ENCODE peak calls at places on chromosomes 2 and 18, in five cellular contexts. Y is adrenal gland, N is transverse colon, K is right lobe of liver, C is prostate gland. L is an unnamed sample.
A peak's percentile ranks its signal among the peaks of the same experiment; 100 is the strongest.

GRCh38 chr2:170298115-170298514 is 120.2 kb downstream of the MYO3B start:
- DNase-seq in Y (no peak), N (no peak), K (no peak), C (no peak), L (no peak)

GRCh38 chr2:66717491-66717890 is 282.6 kb downstream of the MEIS1 start:
- DNase-seq in Y (no peak), N (no peak), K (no peak), C (no peak), L (no peak)

GRCh38 chr18:61274561-61274960 is 58.7 kb upstream of the CDH20 start:
- DNase-seq in Y (no peak), N (no peak), K (no peak), C (no peak), L (no peak)

GRCh38 chr2:142140434-142140845 is 9.6 kb upstream of the LRP1B start:
- DNase-seq in Y (no peak), N (no peak), K (no peak), C (no peak), L (no peak)

GRCh38 chr2:219615894-219616293 is 11.5 kb upstream of the SLC4A3 start:
- DNase-seq in Y (no peak), N (no peak), K (no peak), C (no peak), L (no peak)

GRCh38 chr2:191386938-191387536 is 141.8 kb downstream of the MYO1B start:
- DNase-seq in Y (no peak), N (no peak), K (no peak), C (no peak), L (no peak)

GRCh38 chr2:152335016-152335850 is at the start of gene FMNL2:
- DNase-seq in Y (peak; percentile 89), N (peak; percentile 88), K (peak; percentile 85), C (peak; percentile 76), L (peak; percentile 86)

GRCh38 chr2:135701442-135701841 is 40.2 kb upstream of the UBXN4 start:
- DNase-seq in Y (peak; percentile 5), N (no peak), K (no peak), C (no peak), L (no peak)

GRCh38 chr18:23805898-23806297 is 116.6 kb downstream of the LAMA3 start:
- DNase-seq in Y (no peak), N (no peak), K (no peak), C (no peak), L (no peak)

GRCh38 chr18:9516437-9517064 is 41.2 kb downstream of the RALBP1 start:
- DNase-seq in Y (peak; percentile 18), N (no peak), K (no peak), C (no peak), L (no peak)

GRCh38 chr18:70195852-70196434 is 9.5 kb downstream of the RTTN start:
- DNase-seq in Y (peak; percentile 52), N (peak; percentile 9), K (no peak), C (peak; percentile 10), L (no peak)

GRCh38 chr2:66239655-66240054 is 195.3 kb upstream of the MEIS1 start:
- DNase-seq in Y (no peak), N (no peak), K (no peak), C (no peak), L (no peak)

GRCh38 chr2:77939801-77940200 is 417.6 kb upstream of the LRRTM4 start:
- DNase-seq in Y (no peak), N (no peak), K (no peak), C (no peak), L (no peak)

GRCh38 chr2:182038579-182038978 is 52.9 kb downstream of the PPP1R1C start:
- DNase-seq in Y (no peak), N (no peak), K (no peak), C (no peak), L (no peak)

GRCh38 chr2:216632952-216633615 is at the start of gene IGFBP2:
- DNase-seq in Y (peak; percentile 12), N (peak; percentile 52), K (peak; percentile 81), C (peak; percentile 24), L (peak; percentile 62)

GRCh38 chr18:79754831-79755351 is 42.8 kb upstream of the KCNG2 start:
- DNase-seq in Y (no peak), N (no peak), K (no peak), C (no peak), L (no peak)

GRCh38 chr2:157696036-157696435 is 67.4 kb upstream of the ACVR1C start:
- DNase-seq in Y (no peak), N (no peak), K (no peak), C (no peak), L (no peak)

GRCh38 chr18:7872569-7872968 is 305.5 kb downstream of the PTPRM start:
- DNase-seq in Y (peak; percentile 75), N (no peak), K (no peak), C (no peak), L (no peak)

GRCh38 chr2:241853651-241854341 is 4.9 kb downstream of the PDCD1 start:
- DNase-seq in Y (peak; percentile 51), N (no peak), K (peak; percentile 49), C (no peak), L (peak; percentile 83)

GRCh38 chr2:235384624-235385023 is 109.2 kb upstream of the AGAP1 start:
- DNase-seq in Y (no peak), N (no peak), K (no peak), C (no peak), L (no peak)

GRCh38 chr2:85933753-85934594 is 45.2 kb upstream of the ST3GAL5 start:
- DNase-seq in Y (peak; percentile 81), N (no peak), K (no peak), C (no peak), L (no peak)

GRCh38 chr2:239106971-239107370 is 259.1 kb downstream of the TWIST2 start:
- DNase-seq in Y (peak; percentile 31), N (no peak), K (no peak), C (no peak), L (no peak)

GRCh38 chr2:46064396-46064795 is 232.8 kb upstream of the EPAS1 start:
- DNase-seq in Y (no peak), N (no peak), K (no peak), C (no peak), L (no peak)

DNA sequence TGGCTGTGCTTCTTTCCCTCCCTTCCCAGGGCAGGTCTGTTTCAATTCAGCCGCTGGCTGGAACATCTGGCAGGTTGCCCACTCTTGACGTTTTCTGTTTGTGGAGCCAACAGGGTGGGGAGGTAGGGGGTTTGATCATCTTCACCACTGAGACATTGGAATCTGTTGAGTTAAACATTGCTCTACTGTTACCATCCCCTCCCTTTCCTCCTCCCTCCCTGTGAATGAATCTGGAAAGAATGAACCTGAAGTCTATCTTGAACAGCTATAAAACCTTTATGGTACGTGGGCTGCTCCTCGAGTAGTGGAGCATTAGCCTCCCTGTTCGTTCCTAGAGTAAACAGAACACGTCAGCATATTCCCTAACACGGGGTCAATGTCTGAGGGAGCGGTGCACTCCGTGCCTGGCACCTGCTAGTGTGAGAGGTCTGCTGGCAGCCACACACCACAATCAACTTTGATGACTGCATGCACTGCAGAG is 249.9 kb upstream of the RBBP8 start:
- DNase-seq in Y (peak; percentile 79), N (peak; percentile 95), K (peak; percentile 92), C (peak; percentile 27), L (peak; percentile 60)
- TF ChIP-seq POLR2A in Y (peak; percentile 15), N (no peak), K (peak; percentile 58), C (no peak), L (no peak)

DNA sequence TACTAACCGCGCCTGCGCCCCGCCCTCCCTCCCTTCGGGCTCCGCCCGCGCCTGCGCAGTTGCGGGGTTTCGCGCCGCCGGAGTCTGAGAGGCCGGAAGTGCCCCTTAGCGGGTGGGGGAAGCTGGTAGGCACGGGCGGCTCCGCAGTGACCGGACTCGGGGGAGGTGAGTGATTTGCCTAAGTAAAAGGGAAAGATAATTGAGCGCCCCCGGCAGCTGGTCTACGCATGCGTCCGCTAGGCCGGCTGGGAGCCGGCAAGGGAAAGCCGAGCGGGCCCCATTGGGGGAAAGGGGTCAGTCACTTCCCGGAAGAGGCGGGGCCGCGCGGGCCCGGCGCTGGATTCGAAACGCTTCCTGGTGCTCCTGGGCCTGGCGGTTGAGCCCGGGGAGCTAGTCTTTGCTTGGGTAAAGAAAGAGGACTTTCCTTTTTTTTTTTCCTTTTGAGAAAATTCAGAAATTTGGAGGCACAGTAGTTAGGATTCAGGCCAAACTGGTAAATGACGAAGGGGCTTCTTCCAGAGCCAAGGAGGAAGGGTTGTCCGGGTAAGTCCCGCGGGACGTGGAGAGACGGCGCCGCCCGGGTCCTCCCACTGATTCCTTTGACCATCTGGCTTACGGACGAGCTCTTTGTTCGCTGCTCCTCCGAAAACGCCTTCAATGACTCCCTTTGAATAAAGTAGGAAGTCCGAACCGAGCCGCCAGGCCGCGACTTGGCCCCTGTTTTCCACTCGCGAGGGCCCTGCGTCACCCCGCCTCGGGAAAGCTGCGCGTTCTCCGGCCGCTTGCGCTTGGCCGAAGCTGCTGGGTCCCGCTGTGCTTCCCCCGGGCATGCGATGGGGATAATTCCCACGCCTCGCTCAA is at the start of the genes GEN1 and SMC6:
- DNase-seq in Y (peak; percentile 88), N (peak; percentile 93), K (peak; percentile 93), C (peak; percentile 86), L (peak; percentile 90)
- TF ChIP-seq POLR2A in Y (no peak), N (no peak), K (no peak), C (no peak), L (peak; percentile 4)

GRCh38 chr18:3604260-3604625 is 154.3 kb downstream of the TGIF1 start:
- DNase-seq in Y (no peak), N (no peak), K (no peak), C (no peak), L (no peak)

GRCh38 chr18:3599861-3600260 is 149.9 kb downstream of the TGIF1 start:
- DNase-seq in Y (no peak), N (no peak), K (no peak), C (no peak), L (no peak)

GRCh38 chr18:3604626-3605408 is 154.8 kb downstream of the TGIF1 start:
- DNase-seq in Y (peak; percentile 57), N (no peak), K (no peak), C (no peak), L (no peak)

GRCh38 chr18:3605562-3606443 is 155.8 kb downstream of the TGIF1 start:
- DNase-seq in Y (peak; percentile 46), N (no peak), K (no peak), C (no peak), L (no peak)

DNA sequence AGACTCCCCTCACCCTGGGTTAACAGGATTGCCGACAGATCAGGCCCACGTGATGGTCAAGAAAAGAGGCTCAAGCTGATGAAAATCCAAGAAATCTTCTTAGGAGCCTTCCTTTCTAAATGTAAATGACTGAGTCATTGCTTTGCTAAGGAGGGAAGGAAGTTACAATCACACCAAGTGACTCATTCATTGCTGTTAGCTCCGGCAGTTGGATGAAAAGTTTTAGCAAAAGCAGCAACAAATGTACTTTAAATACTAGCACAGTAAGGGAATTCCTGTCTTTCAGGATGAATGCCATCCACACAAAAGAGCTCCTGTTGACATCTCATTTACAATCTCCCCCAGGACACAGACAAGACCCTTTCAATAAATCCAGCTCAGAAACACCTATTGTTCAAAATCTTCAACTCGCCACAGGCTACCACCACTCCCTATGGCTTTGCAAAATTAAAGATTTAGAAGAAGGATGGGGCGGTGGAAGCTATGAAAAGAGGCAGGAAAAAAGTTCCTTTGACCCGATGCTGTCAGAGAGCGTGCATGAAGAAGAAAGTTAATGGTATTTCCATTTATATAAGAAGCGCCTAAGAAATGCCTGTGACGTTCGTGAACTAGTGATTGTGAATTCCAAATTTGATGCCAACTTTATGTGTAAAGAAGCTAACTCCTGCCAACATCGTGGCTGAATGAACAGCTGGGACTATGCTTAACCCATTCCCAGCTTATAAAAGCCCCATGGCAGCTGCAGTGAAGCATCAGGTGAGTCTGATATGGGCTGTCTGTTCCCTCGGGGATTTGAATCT is 153.7 kb downstream of the TGIF1 start:
- DNase-seq in Y (peak; percentile 59), N (no peak), K (no peak), C (peak; percentile 53), L (no peak)
- TF ChIP-seq POLR2A in Y (peak; percentile 83), N (peak; percentile 61), K (peak; percentile 53), C (peak; percentile 41), L (peak; percentile 29)

GRCh38 chr2:190319557-190320498 is at the start of gene HIBCH:
- DNase-seq in Y (peak; percentile 98), N (peak; percentile 99), K (peak; percentile 99), C (peak; percentile 99), L (peak; percentile 99)
- TF ChIP-seq POLR2A in Y (peak; percentile 92), N (peak; percentile 85), K (peak; percentile 84), C (peak; percentile 89), L (no peak)

GRCh38 chr18:63987743-63988142 is 17.9 kb downstream of the SERPINB8 start:
- DNase-seq in Y (no peak), N (no peak), K (no peak), C (no peak), L (no peak)
- TF ChIP-seq POLR2A in Y (no peak), N (no peak), K (no peak), C (no peak), L (no peak)